ENCODE peak calls at places on chromosomes 3 and 15, in seven cellular contexts. One of them, this sample, is unnamed.

GRCh38 chr3:69420781-69421520 is 35.1 kb upstream of the FRMD4B start:
- DNase-seq in transverse colon: no peak
- DNase-seq in GM12891: no peak
- DNase-seq in endothelial cell: no peak
- DNase-seq in osteocyte: no peak
- DNase-seq in thoracic aorta: no peak
- DNase-seq in activated CD4-positive, alpha-beta T cell treated with anti-CD3 and anti-CD28 coated beads, Interleukin-2, amount 10 ng/mL, durations not matched to agents 7 days and 5 days: no peak
- DNase-seq in this sample: no peak

GRCh38 chr3:138921316-138922292 is 25.3 kb downstream of the FOXL2 start:
- DNase-seq in transverse colon: no peak
- DNase-seq in GM12891: no peak
- DNase-seq in endothelial cell: no peak
- DNase-seq in osteocyte: no peak
- DNase-seq in thoracic aorta: no peak
- DNase-seq in activated CD4-positive, alpha-beta T cell treated with anti-CD3 and anti-CD28 coated beads, Interleukin-2, amount 10 ng/mL, durations not matched to agents 7 days and 5 days: no peak
- DNase-seq in this sample: no peak

GRCh38 chr3:117820900-117821299 is 1111.3 kb downstream of the TUSC7 start:
- DNase-seq in transverse colon: no peak
- DNase-seq in GM12891: no peak
- DNase-seq in endothelial cell: no peak
- DNase-seq in osteocyte: no peak
- DNase-seq in thoracic aorta: no peak
- DNase-seq in activated CD4-positive, alpha-beta T cell treated with anti-CD3 and anti-CD28 coated beads, Interleukin-2, amount 10 ng/mL, durations not matched to agents 7 days and 5 days: no peak
- DNase-seq in this sample: no peak

GRCh38 chr3:12541625-12542024 is 3.7 kb downstream of the MKRN2OS start:
- DNase-seq in transverse colon: no peak
- DNase-seq in GM12891: no peak
- DNase-seq in endothelial cell: no peak
- DNase-seq in osteocyte: no peak
- DNase-seq in thoracic aorta: no peak
- DNase-seq in activated CD4-positive, alpha-beta T cell treated with anti-CD3 and anti-CD28 coated beads, Interleukin-2, amount 10 ng/mL, durations not matched to agents 7 days and 5 days: no peak
- DNase-seq in this sample: no peak

GRCh38 chr15:40059821-40060220 is 20.8 kb upstream of the SRP14 start:
- DNase-seq in transverse colon: no peak
- DNase-seq in GM12891: no peak
- DNase-seq in endothelial cell: no peak
- DNase-seq in osteocyte: no peak
- DNase-seq in thoracic aorta: no peak
- DNase-seq in activated CD4-positive, alpha-beta T cell treated with anti-CD3 and anti-CD28 coated beads, Interleukin-2, amount 10 ng/mL, durations not matched to agents 7 days and 5 days: no peak
- DNase-seq in this sample: no peak

GRCh38 chr3:171206283-171206682 is 179.8 kb upstream of the SLC2A2 start:
- DNase-seq in transverse colon: no peak
- DNase-seq in GM12891: no peak
- DNase-seq in endothelial cell: no peak
- DNase-seq in osteocyte: no peak
- DNase-seq in thoracic aorta: no peak
- DNase-seq in activated CD4-positive, alpha-beta T cell treated with anti-CD3 and anti-CD28 coated beads, Interleukin-2, amount 10 ng/mL, durations not matched to agents 7 days and 5 days: no peak
- DNase-seq in this sample: no peak

GRCh38 chr15:69275104-69275670 is 23.5 kb upstream of the PAQR5 start:
- DNase-seq in transverse colon: no peak
- DNase-seq in GM12891: no peak
- DNase-seq in endothelial cell: no peak
- DNase-seq in osteocyte: no peak
- DNase-seq in thoracic aorta: no peak
- DNase-seq in activated CD4-positive, alpha-beta T cell treated with anti-CD3 and anti-CD28 coated beads, Interleukin-2, amount 10 ng/mL, durations not matched to agents 7 days and 5 days: no peak
- DNase-seq in this sample: no peak

GRCh38 chr3:56314842-56315241 is 153.4 kb downstream of the ERC2 start:
- DNase-seq in transverse colon: no peak
- DNase-seq in GM12891: no peak
- DNase-seq in endothelial cell: no peak
- DNase-seq in osteocyte: no peak
- DNase-seq in thoracic aorta: no peak
- DNase-seq in activated CD4-positive, alpha-beta T cell treated with anti-CD3 and anti-CD28 coated beads, Interleukin-2, amount 10 ng/mL, durations not matched to agents 7 days and 5 days: no peak
- DNase-seq in this sample: no peak

GRCh38 chr3:39290255-39290654 is 10.4 kb upstream of the CX3CR1 start:
- DNase-seq in transverse colon: no peak
- DNase-seq in GM12891: no peak
- DNase-seq in endothelial cell: no peak
- DNase-seq in osteocyte: no peak
- DNase-seq in thoracic aorta: no peak
- DNase-seq in activated CD4-positive, alpha-beta T cell treated with anti-CD3 and anti-CD28 coated beads, Interleukin-2, amount 10 ng/mL, durations not matched to agents 7 days and 5 days: no peak
- DNase-seq in this sample: no peak

GRCh38 chr3:86814321-86814720 is 176.6 kb downstream of the VGLL3 start:
- DNase-seq in transverse colon: no peak
- DNase-seq in GM12891: no peak
- DNase-seq in endothelial cell: no peak
- DNase-seq in osteocyte: no peak
- DNase-seq in thoracic aorta: no peak
- DNase-seq in activated CD4-positive, alpha-beta T cell treated with anti-CD3 and anti-CD28 coated beads, Interleukin-2, amount 10 ng/mL, durations not matched to agents 7 days and 5 days: no peak
- DNase-seq in this sample: no peak

GRCh38 chr3:69428657-69429255 is 42.9 kb upstream of the FRMD4B start:
- DNase-seq in transverse colon: no peak
- DNase-seq in GM12891: no peak
- DNase-seq in endothelial cell: no peak
- DNase-seq in osteocyte: no peak
- DNase-seq in thoracic aorta: no peak
- DNase-seq in activated CD4-positive, alpha-beta T cell treated with anti-CD3 and anti-CD28 coated beads, Interleukin-2, amount 10 ng/mL, durations not matched to agents 7 days and 5 days: no peak
- DNase-seq in this sample: no peak

GRCh38 chr3:64049832-64050231 is 26.5 kb upstream of the PSMD6 start:
- DNase-seq in transverse colon: no peak
- DNase-seq in GM12891: no peak
- DNase-seq in endothelial cell: no peak
- DNase-seq in osteocyte: no peak
- DNase-seq in thoracic aorta: no peak
- DNase-seq in activated CD4-positive, alpha-beta T cell treated with anti-CD3 and anti-CD28 coated beads, Interleukin-2, amount 10 ng/mL, durations not matched to agents 7 days and 5 days: no peak
- DNase-seq in this sample: no peak

GRCh38 chr3:56917740-56918568 is 116.2 kb upstream of the ARHGEF3 start:
- DNase-seq in transverse colon: peak
- DNase-seq in GM12891: peak
- DNase-seq in endothelial cell: no peak
- DNase-seq in osteocyte: no peak
- DNase-seq in thoracic aorta: no peak
- DNase-seq in activated CD4-positive, alpha-beta T cell treated with anti-CD3 and anti-CD28 coated beads, Interleukin-2, amount 10 ng/mL, durations not matched to agents 7 days and 5 days: peak
- DNase-seq in this sample: no peak

GRCh38 chr3:191170097-191170496 is 28.9 kb upstream of the OSTN start:
- DNase-seq in transverse colon: no peak
- DNase-seq in GM12891: no peak
- DNase-seq in endothelial cell: no peak
- DNase-seq in osteocyte: no peak
- DNase-seq in thoracic aorta: no peak
- DNase-seq in activated CD4-positive, alpha-beta T cell treated with anti-CD3 and anti-CD28 coated beads, Interleukin-2, amount 10 ng/mL, durations not matched to agents 7 days and 5 days: no peak
- DNase-seq in this sample: no peak

GRCh38 chr3:46860381-46861292 is 2.6 kb downstream of the MYL3 start:
- DNase-seq in transverse colon: no peak
- DNase-seq in GM12891: no peak
- DNase-seq in endothelial cell: peak
- DNase-seq in osteocyte: no peak
- DNase-seq in thoracic aorta: no peak
- DNase-seq in activated CD4-positive, alpha-beta T cell treated with anti-CD3 and anti-CD28 coated beads, Interleukin-2, amount 10 ng/mL, durations not matched to agents 7 days and 5 days: peak
- DNase-seq in this sample: no peak

GRCh38 chr15:61518191-61518950 is 289.3 kb upstream of the RORA start:
- DNase-seq in transverse colon: no peak
- DNase-seq in GM12891: no peak
- DNase-seq in endothelial cell: no peak
- DNase-seq in osteocyte: no peak
- DNase-seq in thoracic aorta: no peak
- DNase-seq in activated CD4-positive, alpha-beta T cell treated with anti-CD3 and anti-CD28 coated beads, Interleukin-2, amount 10 ng/mL, durations not matched to agents 7 days and 5 days: no peak
- DNase-seq in this sample: no peak

GRCh38 chr3:59374812-59375211 is 325.0 kb upstream of the CFAP20DC start:
- DNase-seq in transverse colon: peak
- DNase-seq in GM12891: no peak
- DNase-seq in endothelial cell: peak
- DNase-seq in osteocyte: no peak
- DNase-seq in thoracic aorta: no peak
- DNase-seq in activated CD4-positive, alpha-beta T cell treated with anti-CD3 and anti-CD28 coated beads, Interleukin-2, amount 10 ng/mL, durations not matched to agents 7 days and 5 days: no peak
- DNase-seq in this sample: no peak

GRCh38 chr3:98021821-98022220 is 13.3 kb downstream of the GABRR3 start:
- DNase-seq in transverse colon: no peak
- DNase-seq in GM12891: no peak
- DNase-seq in endothelial cell: no peak
- DNase-seq in osteocyte: no peak
- DNase-seq in thoracic aorta: no peak
- DNase-seq in activated CD4-positive, alpha-beta T cell treated with anti-CD3 and anti-CD28 coated beads, Interleukin-2, amount 10 ng/mL, durations not matched to agents 7 days and 5 days: no peak
- DNase-seq in this sample: no peak

GRCh38 chr3:176562381-176562780 is 634.9 kb downstream of the TBL1XR1 start:
- DNase-seq in transverse colon: no peak
- DNase-seq in GM12891: no peak
- DNase-seq in endothelial cell: no peak
- DNase-seq in osteocyte: no peak
- DNase-seq in thoracic aorta: no peak
- DNase-seq in activated CD4-positive, alpha-beta T cell treated with anti-CD3 and anti-CD28 coated beads, Interleukin-2, amount 10 ng/mL, durations not matched to agents 7 days and 5 days: no peak
- DNase-seq in this sample: no peak

GRCh38 chr3:120850326-120851295 is 57.4 kb upstream of the STXBP5L start:
- DNase-seq in transverse colon: no peak
- DNase-seq in GM12891: no peak
- DNase-seq in endothelial cell: no peak
- DNase-seq in osteocyte: no peak
- DNase-seq in thoracic aorta: no peak
- DNase-seq in activated CD4-positive, alpha-beta T cell treated with anti-CD3 and anti-CD28 coated beads, Interleukin-2, amount 10 ng/mL, durations not matched to agents 7 days and 5 days: no peak
- DNase-seq in this sample: no peak

GRCh38 chr3:124557433-124558232 is 172.6 kb upstream of the UMPS start:
- DNase-seq in transverse colon: peak
- DNase-seq in GM12891: no peak
- DNase-seq in endothelial cell: no peak
- DNase-seq in osteocyte: no peak
- DNase-seq in thoracic aorta: no peak
- DNase-seq in activated CD4-positive, alpha-beta T cell treated with anti-CD3 and anti-CD28 coated beads, Interleukin-2, amount 10 ng/mL, durations not matched to agents 7 days and 5 days: no peak
- DNase-seq in this sample: peak

GRCh38 chr15:70172124-70172523 is 74.4 kb upstream of the TLE3 start:
- DNase-seq in transverse colon: no peak
- DNase-seq in GM12891: no peak
- DNase-seq in endothelial cell: no peak
- DNase-seq in osteocyte: no peak
- DNase-seq in thoracic aorta: no peak
- DNase-seq in activated CD4-positive, alpha-beta T cell treated with anti-CD3 and anti-CD28 coated beads, Interleukin-2, amount 10 ng/mL, durations not matched to agents 7 days and 5 days: no peak
- DNase-seq in this sample: no peak

GRCh38 chr3:134309987-134310700 is 59.5 kb upstream of the RYK start:
- DNase-seq in transverse colon: peak
- DNase-seq in GM12891: no peak
- DNase-seq in endothelial cell: no peak
- DNase-seq in osteocyte: no peak
- DNase-seq in thoracic aorta: no peak
- DNase-seq in activated CD4-positive, alpha-beta T cell treated with anti-CD3 and anti-CD28 coated beads, Interleukin-2, amount 10 ng/mL, durations not matched to agents 7 days and 5 days: no peak
- DNase-seq in this sample: no peak

GRCh38 chr15:31081568-31082250 is 19.8 kb downstream of the TRPM1 start:
- DNase-seq in transverse colon: peak
- DNase-seq in GM12891: no peak
- DNase-seq in endothelial cell: no peak
- DNase-seq in osteocyte: peak
- DNase-seq in thoracic aorta: no peak
- DNase-seq in activated CD4-positive, alpha-beta T cell treated with anti-CD3 and anti-CD28 coated beads, Interleukin-2, amount 10 ng/mL, durations not matched to agents 7 days and 5 days: no peak
- DNase-seq in this sample: peak

GRCh38 chr3:58051196-58051595 is 43.0 kb downstream of the FLNB start:
- DNase-seq in transverse colon: no peak
- DNase-seq in GM12891: no peak
- DNase-seq in endothelial cell: no peak
- DNase-seq in osteocyte: no peak
- DNase-seq in thoracic aorta: no peak
- DNase-seq in activated CD4-positive, alpha-beta T cell treated with anti-CD3 and anti-CD28 coated beads, Interleukin-2, amount 10 ng/mL, durations not matched to agents 7 days and 5 days: no peak
- DNase-seq in this sample: no peak

GRCh38 chr3:9955067-9955502 is 2.9 kb upstream of the PRRT3 start:
- DNase-seq in transverse colon: no peak
- DNase-seq in GM12891: no peak
- DNase-seq in endothelial cell: no peak
- DNase-seq in osteocyte: no peak
- DNase-seq in thoracic aorta: no peak
- DNase-seq in activated CD4-positive, alpha-beta T cell treated with anti-CD3 and anti-CD28 coated beads, Interleukin-2, amount 10 ng/mL, durations not matched to agents 7 days and 5 days: no peak
- DNase-seq in this sample: peak

GRCh38 chr3:177483182-177483967 is 286.1 kb upstream of the TBL1XR1 start:
- DNase-seq in transverse colon: peak
- DNase-seq in GM12891: no peak
- DNase-seq in endothelial cell: peak
- DNase-seq in osteocyte: no peak
- DNase-seq in thoracic aorta: no peak
- DNase-seq in activated CD4-positive, alpha-beta T cell treated with anti-CD3 and anti-CD28 coated beads, Interleukin-2, amount 10 ng/mL, durations not matched to agents 7 days and 5 days: no peak
- DNase-seq in this sample: no peak